ENCODE peak calls at places on chromosomes 5 and 9, in seven cellular contexts. E is Peyer's patch; C is AG04450; S is CD4-positive, alpha-beta memory T cell; A is ovary; W is H7; R is endodermal cell. L is an unnamed sample.
A peak's percentile ranks its signal among the peaks of the same experiment; 100 is the strongest.

GRCh38 chr9:113649054-113649453 is 185.5 kb downstream of the RGS3 start:
- DNase-seq in E (peak; percentile 35), C (no peak), S (no peak), A (peak; percentile 62), W (peak; percentile 18), R (peak; percentile 49), L (peak; percentile 94)

GRCh38 chr9:127923046-127923445 is 6.2 kb upstream of the ST6GALNAC4 start:
- DNase-seq in E (no peak), C (no peak), S (no peak), A (no peak), W (peak; percentile 90), R (peak; percentile 83), L (no peak)

GRCh38 chr9:91714020-91714721 is 235.9 kb downstream of the ROR2 start:
- DNase-seq in E (peak; percentile 74), C (peak; percentile 32), S (no peak), A (peak; percentile 92), W (peak; percentile 93), R (peak; percentile 94), L (no peak)

GRCh38 chr9:116497081-116497480 is 190.0 kb upstream of the TRIM32 start:
- DNase-seq in E (no peak), C (no peak), S (no peak), A (no peak), W (no peak), R (no peak), L (no peak)

GRCh38 chr9:89351584-89351983 is 33.3 kb downstream of the SECISBP2 start:
- DNase-seq in E (peak; percentile 33), C (no peak), S (no peak), A (no peak), W (no peak), R (no peak), L (no peak)

GRCh38 chr9:75962186-75963036 is 71.9 kb downstream of the PCSK5 start:
- DNase-seq in E (no peak), C (no peak), S (no peak), A (peak; percentile 65), W (no peak), R (no peak), L (peak; percentile 23)

GRCh38 chr5:11912-12311 is 80.1 kb upstream of the PLEKHG4B start:
- DNase-seq in E (no peak), C (no peak), S (no peak), A (peak; percentile 20), W (no peak), R (no peak), L (no peak)

GRCh38 chr9:86732514-86732913 is 214.8 kb downstream of the GAS1 start:
- DNase-seq in E (no peak), C (no peak), S (no peak), A (no peak), W (no peak), R (no peak), L (no peak)

GRCh38 chr9:76576344-76576743 is 117.4 kb downstream of the GCNT1 start:
- DNase-seq in E (peak; percentile 83), C (no peak), S (peak; percentile 26), A (no peak), W (no peak), R (no peak), L (no peak)

GRCh38 chr5:181187500-181188213 is 17.3 kb downstream of the TRIM7 start:
- DNase-seq in E (peak; percentile 80), C (peak; percentile 55), S (no peak), A (peak; percentile 87), W (peak; percentile 84), R (peak; percentile 95), L (peak; percentile 54)

GRCh38 chr9:4678679-4679267 is 596 bp upstream of the CDC37L1 start:
- DNase-seq in E (no peak), C (no peak), S (no peak), A (no peak), W (no peak), R (no peak), L (no peak)

GRCh38 chr9:114037961-114038723 is 40.0 kb downstream of the AMBP start:
- DNase-seq in E (peak; percentile 28), C (no peak), S (no peak), A (no peak), W (peak; percentile 82), R (peak; percentile 71), L (peak; percentile 52)

GRCh38 chr9:79858509-79858908 is 286.7 kb downstream of the TLE4 start:
- DNase-seq in E (no peak), C (no peak), S (peak; percentile 18), A (no peak), W (no peak), R (no peak), L (no peak)

GRCh38 chr5:108382784-108383358 is 973 bp upstream of the FBXL17 start:
- DNase-seq in E (no peak), C (no peak), S (no peak), A (no peak), W (no peak), R (no peak), L (no peak)

GRCh38 chr5:93092349-93093105 is 488.5 kb downstream of the NR2F1-AS1 start:
- DNase-seq in E (no peak), C (no peak), S (no peak), A (no peak), W (no peak), R (no peak), L (no peak)

GRCh38 chr9:81588148-81588874 is 101.0 kb downstream of the TLE1 start:
- DNase-seq in E (peak; percentile 64), C (peak; percentile 21), S (no peak), A (no peak), W (no peak), R (no peak), L (no peak)

GRCh38 chr9:92522983-92523970 is 12.5 kb downstream of the ECM2 start:
- DNase-seq in E (no peak), C (no peak), S (no peak), A (no peak), W (no peak), R (no peak), L (no peak)

GRCh38 chr9:17905356-17906203 is 326.7 kb downstream of the SH3GL2 start:
- DNase-seq in E (no peak), C (no peak), S (no peak), A (peak; percentile 22), W (peak; percentile 13), R (no peak), L (no peak)

GRCh38 chr9:17907780-17908513 is 329.1 kb downstream of the SH3GL2 start:
- DNase-seq in E (no peak), C (no peak), S (no peak), A (no peak), W (no peak), R (no peak), L (no peak)

GRCh38 chr9:17900604-17901003 is 321.7 kb downstream of the SH3GL2 start:
- DNase-seq in E (no peak), C (no peak), S (no peak), A (no peak), W (no peak), R (no peak), L (no peak)

GRCh38 chr9:17906841-17907779 is 328.2 kb downstream of the SH3GL2 start:
- DNase-seq in E (no peak), C (no peak), S (no peak), A (peak; percentile 17), W (peak; percentile 74), R (peak; percentile 85), L (no peak)

GRCh38 chr9:17906204-17906840 is 327.5 kb downstream of the SH3GL2 start:
- DNase-seq in E (no peak), C (no peak), S (no peak), A (peak; percentile 29), W (peak; percentile 77), R (peak; percentile 85), L (no peak)
- H3K27me3 ChIP-seq in E (no peaks in the 10 kb centered on the region), C (peaks cover 22% of the 10 kb centered on the region), S (no peaks in the 10 kb centered on the region), A (no peaks in the 10 kb centered on the region), W (peaks cover 49% of the 10 kb centered on the region), R (peaks cover 75% of the 10 kb centered on the region), L (peaks cover 26% of the 10 kb centered on the region)

GRCh38 chr5:146628950-146629349 is 113.0 kb upstream of the GPR151 start:
- DNase-seq in E (no peak), C (no peak), S (no peak), A (no peak), W (no peak), R (no peak), L (no peak)
- H3K27me3 ChIP-seq in E (no peaks in the 10 kb centered on the region), C (no peaks in the 10 kb centered on the region), S (no peaks in the 10 kb centered on the region), A (no peaks in the 10 kb centered on the region), W (no peaks in the 10 kb centered on the region), R (no peaks in the 10 kb centered on the region), L (no peaks in the 10 kb centered on the region)

DNA sequence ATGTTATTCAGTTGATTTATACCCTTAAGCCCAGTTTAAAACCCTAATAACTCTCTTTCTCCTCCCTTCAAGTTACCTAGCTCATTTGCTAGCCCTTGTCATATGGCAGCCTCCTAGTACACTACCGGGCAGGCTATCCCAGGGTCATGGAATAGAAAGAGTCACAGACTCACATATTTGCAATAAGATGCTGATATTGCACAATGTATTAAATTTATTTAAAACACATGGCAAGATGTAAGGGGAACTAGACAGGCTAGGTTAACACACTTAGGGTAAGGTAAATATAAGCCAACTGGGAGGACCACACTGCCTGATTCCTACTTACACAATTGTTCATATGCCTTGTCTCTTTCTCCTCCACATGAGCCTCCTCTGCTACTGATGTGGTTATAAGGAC is 130.1 kb downstream of the ENC1 start:
- DNase-seq in E (no peak), C (no peak), S (no peak), A (no peak), W (no peak), R (no peak), L (no peak)
- H3K27me3 ChIP-seq in E (no peaks in the 10 kb centered on the region), C (no peaks in the 10 kb centered on the region), S (no peaks in the 10 kb centered on the region), A (no peaks in the 10 kb centered on the region), W (peaks cover 3% of the 10 kb centered on the region), R (peaks cover 15% of the 10 kb centered on the region), L (no peaks in the 10 kb centered on the region)

DNA sequence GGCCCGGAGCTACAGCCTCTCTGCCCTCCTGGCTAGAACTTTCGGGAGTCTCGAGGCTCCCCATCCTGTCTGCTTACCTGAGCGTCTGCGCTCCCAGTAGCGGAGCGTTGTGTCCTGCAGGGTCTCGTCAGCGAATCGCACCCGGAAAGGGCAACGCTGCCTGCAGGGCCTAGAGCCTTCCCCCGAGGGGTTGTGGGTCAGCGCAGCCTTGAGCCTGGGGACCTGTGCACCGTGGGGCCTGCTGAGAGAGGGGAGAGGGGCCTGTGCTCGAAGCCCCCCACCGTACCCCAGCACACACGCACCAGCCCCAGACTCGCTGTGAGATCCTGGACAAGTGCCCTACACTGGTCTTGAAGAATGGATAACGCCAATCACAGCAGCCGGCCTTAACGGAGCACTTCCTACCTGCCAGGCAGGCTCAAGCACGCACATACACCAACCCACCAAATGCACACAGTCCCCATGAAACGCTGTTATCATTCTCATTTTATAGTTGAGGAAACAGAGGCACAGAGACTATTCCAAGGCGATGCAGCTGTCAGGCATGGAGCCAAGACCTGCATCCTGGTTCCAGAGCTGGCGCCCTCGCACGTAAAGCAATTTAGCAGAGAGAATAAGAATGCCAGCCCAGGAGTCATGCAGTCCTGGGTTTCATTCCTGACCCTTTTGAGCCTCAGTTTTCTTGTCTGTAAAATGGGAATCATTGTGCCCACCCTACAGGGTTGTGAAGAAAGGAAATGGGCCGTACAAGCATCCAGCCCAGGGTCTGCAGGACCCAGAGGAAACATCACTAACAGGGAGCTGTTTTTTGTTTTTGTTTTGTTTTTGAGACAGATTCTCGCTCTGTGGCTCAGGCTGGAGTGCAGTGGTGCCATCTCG is 5.3 kb downstream of the C9orf50 start:
- DNase-seq in E (no peak), C (no peak), S (no peak), A (no peak), W (peak; percentile 39), R (no peak), L (no peak)
- H3K27me3 ChIP-seq in E (no peaks in the 10 kb centered on the region), C (no peaks in the 10 kb centered on the region), S (peaks cover 12% of the 10 kb centered on the region), A (no peaks in the 10 kb centered on the region), W (peaks cover 16% of the 10 kb centered on the region), R (peaks cover 17% of the 10 kb centered on the region), L (no peaks in the 10 kb centered on the region)

GRCh38 chr5:1378866-1379659 is 34.2 kb upstream of the CLPTM1L start:
- DNase-seq in E (no peak), C (no peak), S (no peak), A (no peak), W (peak; percentile 20), R (no peak), L (no peak)
- H3K27me3 ChIP-seq in E (no peaks in the 10 kb centered on the region), C (peaks cover 13% of the 10 kb centered on the region), S (no peaks in the 10 kb centered on the region), A (no peaks in the 10 kb centered on the region), W (peaks cover 6% of the 10 kb centered on the region), R (peaks cover 27% of the 10 kb centered on the region), L (no peaks in the 10 kb centered on the region)

GRCh38 chr5:112958774-112959088 is 17.9 kb upstream of the DCP2 start:
- DNase-seq in E (no peak), C (no peak), S (no peak), A (no peak), W (no peak), R (no peak), L (no peak)
- H3K27me3 ChIP-seq in E (no peaks in the 10 kb centered on the region), C (no peaks in the 10 kb centered on the region), S (no peaks in the 10 kb centered on the region), A (no peaks in the 10 kb centered on the region), W (no peaks in the 10 kb centered on the region), R (no peaks in the 10 kb centered on the region), L (no peaks in the 10 kb centered on the region)

L was measured in dorsolateral prefrontal cortex.